ENCODE peak calls at places on chromosomes 16 and 17, in five cellular contexts. R is Panc1, U is breast epithelium, E is GM12892, Q is K562. X is an unnamed sample.

GRCh38 chr17:57486416-57486815 is 230.1 kb downstream of the MSI2 start:
- DNase-seq in Q (no peak), E (no peak), U (no peak), R (no peak), X (no peak)

GRCh38 chr17:46917516-46917915 is 5.4 kb upstream of the GOSR2 start:
- DNase-seq in R (no peak), E (no peak), U (no peak), Q (no peak), X (no peak)

GRCh38 chr16:14310519-14310991 is 239.4 kb downstream of the MRTFB start:
- DNase-seq in U (no peak), Q (peak), R (no peak), E (peak), X (peak)

GRCh38 chr17:6231886-6232767 is 161.9 kb downstream of the WSCD1 start:
- DNase-seq in Q (no peak), E (no peak), U (no peak), R (no peak), X (peak)

GRCh38 chr17:79951361-79952264 is 84.1 kb downstream of the TBC1D16 start:
- DNase-seq in U (peak), E (peak), Q (no peak), R (no peak), X (no peak)

GRCh38 chr17:82917656-82918345 is 78.0 kb upstream of the ZNF750 start:
- DNase-seq in Q (peak), E (no peak), R (no peak), U (no peak), X (no peak)

GRCh38 chr16:87161822-87162676 is 155.1 kb downstream of the C16orf95 start:
- DNase-seq in E (no peak), U (no peak), Q (no peak), R (no peak), X (peak)

GRCh38 chr17:66542183-66542966 is 240.0 kb downstream of the PRKCA start:
- DNase-seq in Q (peak), R (no peak), E (peak), U (no peak), X (no peak)

GRCh38 chr17:11241611-11242226 is 706 bp downstream of the SHISA6 start:
- DNase-seq in U (peak), E (no peak), R (no peak), Q (no peak), X (no peak)

GRCh38 chr16:23104032-23104955 is 45.0 kb downstream of the USP31 start:
- DNase-seq in E (no peak), U (no peak), Q (no peak), R (no peak), X (no peak)

GRCh38 chr16:50509521-50510341 is 38.5 kb upstream of the NKD1 start:
- DNase-seq in R (peak), U (no peak), E (no peak), Q (peak), X (no peak)

GRCh38 chr17:67441052-67441738 is 64.1 kb downstream of the PITPNC1 start:
- DNase-seq in R (no peak), Q (no peak), E (no peak), U (no peak), X (no peak)

GRCh38 chr17:31533546-31534155 is 142.2 kb downstream of the RAB11FIP4 start:
- DNase-seq in Q (peak), U (no peak), E (no peak), R (no peak), X (peak)

GRCh38 chr16:9123871-9124270 is 32.4 kb downstream of the HAPSTR1 start:
- DNase-seq in U (peak), Q (no peak), E (no peak), R (no peak), X (peak)
- TF ChIP-seq POLR2AphosphoS5 in U (peak), Q (no peak), E (no peak), R (no peak), X (peak)

DNA sequence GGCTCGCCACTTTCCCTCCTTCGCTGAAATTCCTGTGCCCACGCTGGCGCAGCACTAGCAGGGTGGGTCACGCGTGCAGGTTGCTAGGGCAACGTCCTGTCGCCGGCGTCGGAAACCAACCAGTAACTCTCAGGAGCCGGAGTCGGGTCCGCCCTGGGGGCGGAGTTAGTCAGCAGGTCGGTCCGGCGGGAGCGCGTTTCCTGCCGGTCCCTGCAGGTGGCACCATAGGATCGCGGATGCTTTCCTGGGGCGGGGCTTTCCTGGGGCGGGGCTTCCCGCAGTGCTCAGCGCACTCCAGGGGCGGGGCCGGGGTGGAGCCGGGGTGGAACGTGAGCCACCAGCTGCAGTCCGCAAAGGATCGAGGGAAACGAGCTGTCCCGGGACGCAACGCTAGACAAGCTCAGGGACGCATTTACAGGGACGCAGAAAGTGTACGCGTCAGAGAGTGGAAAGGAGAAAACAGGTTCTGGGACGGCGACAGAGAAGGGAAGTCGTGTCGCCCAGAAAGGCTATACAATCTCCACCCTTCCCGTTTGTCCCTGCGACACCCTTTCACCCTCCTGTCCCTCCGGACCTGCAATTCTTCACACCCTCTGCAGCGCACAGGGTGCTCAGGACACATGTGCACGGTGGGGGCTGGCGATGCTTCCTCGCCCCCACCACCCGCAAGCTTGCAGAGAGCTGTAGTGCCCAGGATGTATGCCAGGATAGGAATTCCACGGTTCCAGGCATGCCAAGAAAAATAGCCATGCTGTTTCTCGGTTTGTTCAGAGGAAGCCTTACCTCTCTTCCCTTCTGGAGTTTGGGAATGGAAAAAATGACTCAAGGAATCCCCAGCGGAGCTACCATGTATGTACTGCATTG is 12.3 kb downstream of the COPZ2 start:
- DNase-seq in Q (peak), R (peak), U (peak), E (peak), X (peak)
- TF ChIP-seq POLR2AphosphoS5 in Q (no peak), R (no peak), U (peak), E (no peak), X (peak)

GRCh38 chr17:10117085-10117484 is 81.3 kb downstream of the GAS7 start:
- DNase-seq in Q (no peak), R (no peak), U (no peak), E (no peak), X (no peak)

GRCh38 chr17:10116676-10117075 is 81.7 kb downstream of the GAS7 start:
- DNase-seq in U (no peak), Q (no peak), E (no peak), R (no peak), X (no peak)

GRCh38 chr17:10116267-10116666 is 82.1 kb downstream of the GAS7 start:
- DNase-seq in E (no peak), R (no peak), Q (no peak), U (no peak), X (no peak)

GRCh38 chr17:10118788-10119130 is 79.6 kb downstream of the GAS7 start:
- DNase-seq in Q (no peak), U (no peak), R (no peak), E (no peak), X (no peak)

GRCh38 chr17:10117581-10118001 is 80.8 kb downstream of the GAS7 start:
- DNase-seq in E (no peak), Q (no peak), U (no peak), R (no peak), X (peak)
- TF ChIP-seq POLR2AphosphoS5 in E (no peak), Q (no peak), U (no peak), R (no peak), X (no peak)

GRCh38 chr16:53433930-53434435 is 288 bp upstream of the RBL2 start:
- DNase-seq in R (peak), U (no peak), Q (peak), E (no peak), X (no peak)

GRCh38 chr16:53430363-53430762 is 3.9 kb upstream of the RBL2 start:
- DNase-seq in Q (no peak), R (no peak), U (no peak), E (no peak), X (no peak)

GRCh38 chr16:53433509-53433908 is 762 bp upstream of the RBL2 start:
- DNase-seq in U (no peak), R (no peak), E (no peak), Q (no peak), X (no peak)

GRCh38 chr16:53435066-53435688 is 906 bp downstream of the RBL2 start:
- DNase-seq in Q (peak), E (peak), R (peak), U (peak), X (no peak)

DNA sequence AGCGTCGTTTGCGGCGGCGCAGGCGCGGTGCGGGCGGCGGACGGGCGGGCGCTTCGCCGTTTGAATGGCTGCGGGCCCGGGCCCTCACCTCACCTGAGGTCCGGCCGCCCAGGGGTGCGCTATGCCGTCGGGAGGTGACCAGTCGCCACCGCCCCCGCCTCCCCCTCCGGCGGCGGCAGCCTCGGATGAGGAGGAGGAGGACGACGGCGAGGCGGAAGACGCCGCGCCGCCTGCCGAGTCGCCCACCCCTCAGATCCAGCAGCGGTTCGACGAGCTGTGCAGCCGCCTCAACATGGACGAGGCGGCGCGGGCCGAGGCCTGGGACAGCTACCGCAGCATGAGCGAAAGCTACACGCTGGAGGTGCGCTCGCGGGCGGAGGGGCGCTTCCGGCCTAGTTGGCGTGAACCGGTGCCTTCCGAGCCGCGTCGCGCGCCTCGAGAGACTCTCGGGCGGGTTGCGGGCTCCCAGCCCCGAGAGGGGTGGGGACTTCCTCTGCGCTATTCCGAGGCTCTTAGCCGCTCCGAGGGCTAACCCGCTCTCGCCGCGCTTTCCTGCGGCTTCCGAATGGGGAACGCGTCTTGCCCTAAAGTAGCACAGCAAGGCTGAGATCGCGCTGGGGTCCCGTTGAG is at the start of gene RBL2:
- DNase-seq in Q (peak), E (peak), U (peak), R (no peak), X (peak)
- TF ChIP-seq POLR2AphosphoS5 in Q (peak), E (peak), U (peak), R (peak), X (peak)

GRCh38 chr17:19248923-19249574 is 11.9 kb downstream of the EPN2 start:
- DNase-seq in Q (no peak), R (no peak), E (no peak), U (no peak), X (peak)
- TF ChIP-seq POLR2AphosphoS5 in Q (no peak), R (no peak), E (no peak), U (no peak), X (no peak)

X was measured in spleen.